ENCODE peak calls at places on chromosomes 11 and 22, in six cellular contexts. X is IMR-90, J is trophoblast cell, I is H9, R is mesenchymal stem cell, N is H1. Y is an unnamed sample.

GRCh38 chr22:29431986-29432385 is 6.4 kb upstream of the RFPL1 start:
- DNase-seq in X (no peak), J (no peak), I (no peak), R (no peak), N (no peak), Y (no peak)

GRCh38 chr11:3165152-3165705 is at the start of gene OSBPL5:
- DNase-seq in X (peak), J (no peak), I (no peak), R (peak), N (no peak), Y (no peak)

GRCh38 chr11:109267293-109268095 is 154.5 kb upstream of the C11orf87 start:
- DNase-seq in X (no peak), J (no peak), I (no peak), R (peak), N (no peak), Y (no peak)

GRCh38 chr11:134264966-134265365 is 11.2 kb upstream of the GLB1L3 start:
- DNase-seq in X (no peak), J (peak), I (no peak), R (no peak), N (no peak), Y (no peak)

GRCh38 chr22:41914611-41915034 is 251 bp downstream of the SHISA8 start:
- DNase-seq in X (no peak), J (no peak), I (no peak), R (no peak), N (no peak), Y (no peak)

GRCh38 chr11:79419120-79419519 is 21.7 kb downstream of the TENM4 start:
- DNase-seq in X (peak), J (peak), I (no peak), R (peak), N (no peak), Y (no peak)

GRCh38 chr11:68312117-68312779 is at the start of gene LRP5:
- DNase-seq in X (peak), J (no peak), I (no peak), R (peak), N (no peak), Y (no peak)

GRCh38 chr11:2691991-2692841 is 7.6 kb downstream of the KCNQ1OT1 start:
- DNase-seq in X (no peak), J (peak), I (peak), R (no peak), N (no peak), Y (no peak)

GRCh38 chr22:22377335-22377734 is 131.2 kb downstream of the ZNF280B start:
- DNase-seq in X (no peak), J (no peak), I (no peak), R (no peak), N (no peak), Y (no peak)

GRCh38 chr11:113351061-113351460 is 36.5 kb upstream of the ANKK1 start:
- DNase-seq in X (no peak), J (no peak), I (no peak), R (no peak), N (no peak), Y (no peak)

GRCh38 chr11:27100534-27100933 is 59.9 kb downstream of the BBOX1 start:
- DNase-seq in X (no peak), J (no peak), I (no peak), R (no peak), N (no peak), Y (no peak)

GRCh38 chr11:19978668-19979518 is 181.4 kb downstream of the DBX1 start:
- DNase-seq in X (peak), J (peak), I (no peak), R (peak), N (no peak), Y (no peak)

GRCh38 chr11:115645631-115646271 is 141.5 kb upstream of the CADM1 start:
- DNase-seq in X (no peak), J (no peak), I (peak), R (peak), N (peak), Y (peak)

GRCh38 chr22:43880743-43881055 is 11.1 kb downstream of the PNPLA5 start:
- DNase-seq in X (no peak), J (no peak), I (peak), R (no peak), N (no peak), Y (no peak)

GRCh38 chr11:13357232-13357631 is 79.6 kb downstream of the BMAL1 start:
- DNase-seq in X (no peak), J (no peak), I (peak), R (no peak), N (peak), Y (no peak)

GRCh38 chr11:10401275-10401674 is 53.8 kb upstream of the AMPD3 start:
- DNase-seq in X (no peak), J (no peak), I (no peak), R (no peak), N (peak), Y (no peak)

GRCh38 chr11:124879229-124879998 is 14.2 kb downstream of the ROBO3 start:
- DNase-seq in X (no peak), J (no peak), I (peak), R (no peak), N (no peak), Y (no peak)

GRCh38 chr22:48178536-48178935 is 1416.1 kb downstream of the TBC1D22A start:
- DNase-seq in X (no peak), J (no peak), I (peak), R (no peak), N (no peak), Y (no peak)

GRCh38 chr22:44620129-44620840 is 81.7 kb upstream of the PRR5 start:
- DNase-seq in X (peak), J (no peak), I (peak), R (peak), N (peak), Y (peak)

GRCh38 chr11:64874308-64874707 is 4.1 kb downstream of the EHD1 start:
- DNase-seq in X (peak), J (no peak), I (no peak), R (peak), N (no peak), Y (no peak)

GRCh38 chr11:13229136-13229535 is 48.5 kb upstream of the BMAL1 start:
- DNase-seq in X (no peak), J (no peak), I (no peak), R (no peak), N (no peak), Y (no peak)

GRCh38 chr11:85825590-85825989 is 14.6 kb upstream of the SYTL2 start:
- DNase-seq in X (no peak), J (no peak), I (no peak), R (no peak), N (no peak), Y (no peak)

GRCh38 chr11:1755344-1756023 is 5.1 kb upstream of the IFITM10 start:
- DNase-seq in X (no peak), J (no peak), I (no peak), R (no peak), N (no peak), Y (no peak)

GRCh38 chr22:42270512-42271190 is at the start of gene TCF20:
- DNase-seq in X (peak), J (peak), I (no peak), R (peak), N (peak), Y (peak)

GRCh38 chr11:112129656-112130055 is 34.2 kb downstream of the IL18 start:
- DNase-seq in X (no peak), J (no peak), I (no peak), R (no peak), N (no peak), Y (no peak)

GRCh38 chr11:17921620-17922473 is 91.0 kb downstream of the SERGEF start:
- DNase-seq in X (peak), J (no peak), I (no peak), R (peak), N (no peak), Y (no peak)

GRCh38 chr22:29306175-29306829 is at the start of gene GAS2L1:
- DNase-seq in X (peak), J (peak), I (peak), R (peak), N (peak), Y (peak)

GRCh38 chr11:64864473-64865285 is 13.7 kb downstream of the EHD1 start:
- DNase-seq in X (peak), J (peak), I (no peak), R (peak), N (no peak), Y (no peak)

DNA sequence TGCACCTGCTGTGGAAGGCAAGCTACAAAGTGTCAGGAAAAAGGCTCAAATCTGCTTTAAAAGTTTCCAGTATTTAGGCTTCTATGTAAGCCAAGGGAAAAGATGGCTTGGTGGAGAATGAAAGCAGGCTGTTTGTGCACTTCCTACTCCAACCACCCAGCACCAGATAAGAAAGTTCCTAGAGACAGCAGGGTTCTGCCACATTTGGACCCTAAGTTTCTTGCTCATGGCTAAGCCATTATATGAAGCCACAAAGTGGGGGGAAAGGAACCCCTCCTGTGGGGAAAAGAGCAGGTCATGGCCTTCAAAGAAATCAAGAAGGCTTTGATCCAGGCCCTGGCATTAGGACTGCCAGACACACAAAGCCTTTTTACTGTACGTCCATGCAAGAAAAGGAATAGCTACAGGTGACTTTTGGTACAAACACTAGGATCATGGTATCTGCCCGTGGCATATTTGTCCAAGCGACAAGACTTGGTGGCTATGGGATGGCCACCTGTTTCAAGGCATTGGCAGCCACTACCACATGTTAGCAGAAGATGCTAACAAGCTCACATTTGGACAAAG is 41.1 kb upstream of the GLYAT start:
- DNase-seq in X (no peak), J (no peak), I (no peak), R (no peak), N (no peak), Y (no peak)
- H2AFZ ChIP-seq in X (no peak), J (no peak), I (no peak), R (no peak), N (no peak), Y (no peak)

GRCh38 chr22:49264696-49265095 is 563.0 kb downstream of the BRD1 start:
- DNase-seq in X (no peak), J (no peak), I (no peak), R (no peak), N (no peak), Y (no peak)
- H3K4me2 ChIP-seq in X (no peak), J (no peak), I (no peak), R (no peak), N (no peak), Y (no peak)

GRCh38 chr11:96242971-96243647 is 99.9 kb downstream of the MAML2 start:
- DNase-seq in X (peak), J (peak), I (peak), R (peak), N (peak), Y (peak)
- H3K4ac ChIP-seq in X (peak), J (no peak), I (no peak), R (no peak), N (no peak), Y (no peak)

DNA sequence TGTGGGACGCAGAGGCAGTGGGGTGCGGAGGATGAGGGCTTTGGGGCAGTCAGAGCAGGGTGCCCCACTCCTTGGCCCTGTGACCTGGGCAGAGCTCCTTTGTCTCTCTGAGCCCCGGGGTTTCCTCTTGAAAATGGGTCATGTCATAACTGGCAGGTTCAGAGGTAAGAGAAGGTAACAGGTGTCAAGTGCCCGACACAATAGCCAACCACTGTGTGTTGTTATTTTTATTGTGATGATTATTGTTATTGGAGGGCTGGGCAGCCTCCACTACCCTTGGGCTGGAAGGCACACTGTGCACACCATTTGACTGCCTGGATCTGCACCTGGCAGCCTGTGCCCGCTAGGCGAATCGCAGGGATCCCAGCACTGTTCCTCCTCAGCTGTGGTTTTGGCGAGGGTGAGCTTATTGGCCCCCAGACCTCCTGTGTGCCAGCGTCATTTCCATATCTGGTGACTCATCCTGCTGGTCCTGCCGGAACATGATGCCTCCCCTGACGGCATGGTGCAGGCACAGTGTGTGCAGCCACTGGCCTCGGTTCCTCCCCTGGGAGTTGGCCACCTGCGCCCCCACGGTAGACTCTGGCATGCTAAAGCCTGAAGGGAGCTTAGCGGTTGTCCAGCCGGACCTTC is 15.4 kb upstream of the SOX10 start:
- DNase-seq in X (peak), J (peak), I (no peak), R (peak), N (no peak), Y (no peak)
- H2AFZ ChIP-seq in X (no peak), J (no peak), I (no peak), R (no peak), N (no peak), Y (no peak)

GRCh38 chr11:71305451-71306125 is 53.2 kb upstream of the SHANK2 start:
- DNase-seq in X (no peak), J (no peak), I (peak), R (peak), N (peak), Y (no peak)

GRCh38 chr11:71302911-71303310 is 50.5 kb upstream of the SHANK2 start:
- DNase-seq in X (no peak), J (no peak), I (peak), R (peak), N (peak), Y (no peak)

GRCh38 chr11:71304491-71304890 is 52.1 kb upstream of the SHANK2 start:
- DNase-seq in X (no peak), J (no peak), I (no peak), R (no peak), N (peak), Y (no peak)

GRCh38 chr11:71304045-71304444 is 51.7 kb upstream of the SHANK2 start:
- DNase-seq in X (no peak), J (no peak), I (peak), R (no peak), N (no peak), Y (no peak)

GRCh38 chr11:71305041-71305440 is 52.7 kb upstream of the SHANK2 start:
- DNase-seq in X (no peak), J (no peak), I (peak), R (no peak), N (peak), Y (no peak)
- H3K4me2 ChIP-seq in X (no peak), J (no peak), I (no peak), R (no peak), N (no peak), Y (no peak)

Y was measured in neuronal stem cell.